ENCODE peak calls at places on chromosomes 11 and 22, in four cellular contexts. S, T, F and G are unnamed samples.

GRCh38 chr11:121473064-121473777 is 20.5 kb upstream of the SORL1-AS1 start:
- DNase-seq in F (no peak), S (no peak), T (no peak), G (no peak)

GRCh38 chr22:19966908-19967750 is 25.5 kb upstream of the TXNRD2 start:
- DNase-seq in S (no peak), F (no peak), T (no peak), G (no peak)

GRCh38 chr11:12128191-12128841 is 17.9 kb downstream of the MICAL2 start:
- DNase-seq in F (no peak), S (no peak), T (no peak), G (no peak)

GRCh38 chr22:22122348-22123117 is 122.1 kb upstream of the VPREB1 start:
- DNase-seq in F (no peak), T (no peak), S (no peak), G (no peak)

GRCh38 chr11:15971215-15971546 is 385.2 kb downstream of the SOX6 start:
- DNase-seq in T (no peak), F (no peak), S (no peak), G (no peak)

GRCh38 chr22:38832005-38832978 is 11.5 kb downstream of the NPTXR start:
- DNase-seq in S (no peak), F (no peak), T (no peak), G (no peak)

GRCh38 chr11:120912504-120912903 is 111.4 kb upstream of the TBCEL start:
- DNase-seq in S (no peak), T (no peak), F (no peak), G (peak)

GRCh38 chr22:43253839-43254238 is 66.9 kb upstream of the TTLL12 start:
- DNase-seq in F (no peak), T (no peak), S (no peak), G (no peak)

GRCh38 chr11:2934611-2935239 is 5.5 kb upstream of the PHLDA2 start:
- DNase-seq in S (no peak), F (no peak), T (no peak), G (no peak)

GRCh38 chr11:120326228-120326627 is 1.1 kb downstream of the TLCD5 start:
- DNase-seq in T (no peak), F (no peak), S (no peak), G (peak)

GRCh38 chr22:42662114-42663021 is 13.2 kb upstream of the CYB5R3 start:
- DNase-seq in F (no peak), S (peak), T (peak), G (peak)

GRCh38 chr11:131595812-131596211 is 225.4 kb downstream of the NTM start:
- DNase-seq in S (no peak), T (no peak), F (no peak), G (no peak)

GRCh38 chr11:62555464-62556092 is 9.0 kb upstream of the AHNAK start:
- DNase-seq in S (no peak), T (no peak), F (no peak), G (no peak)

GRCh38 chr11:69510471-69511357 is 29.3 kb downstream of the LINC01488 start:
- DNase-seq in F (no peak), T (no peak), S (no peak), G (peak)

GRCh38 chr11:47923667-47924066 is 56.7 kb upstream of the PTPRJ start:
- DNase-seq in S (no peak), T (no peak), F (no peak), G (peak)

GRCh38 chr22:45550891-45551290 is 48.2 kb downstream of the FBLN1 start:
- DNase-seq in T (no peak), S (no peak), F (no peak), G (no peak)

GRCh38 chr22:45548991-45549736 is 46.5 kb downstream of the FBLN1 start:
- DNase-seq in T (no peak), S (no peak), F (no peak), G (peak)

GRCh38 chr22:45551310-45552016 is 48.8 kb downstream of the FBLN1 start:
- DNase-seq in S (no peak), F (no peak), T (no peak), G (peak)

GRCh38 chr22:45549739-45550138 is 47.1 kb downstream of the FBLN1 start:
- DNase-seq in T (no peak), S (no peak), F (no peak), G (no peak)

DNA sequence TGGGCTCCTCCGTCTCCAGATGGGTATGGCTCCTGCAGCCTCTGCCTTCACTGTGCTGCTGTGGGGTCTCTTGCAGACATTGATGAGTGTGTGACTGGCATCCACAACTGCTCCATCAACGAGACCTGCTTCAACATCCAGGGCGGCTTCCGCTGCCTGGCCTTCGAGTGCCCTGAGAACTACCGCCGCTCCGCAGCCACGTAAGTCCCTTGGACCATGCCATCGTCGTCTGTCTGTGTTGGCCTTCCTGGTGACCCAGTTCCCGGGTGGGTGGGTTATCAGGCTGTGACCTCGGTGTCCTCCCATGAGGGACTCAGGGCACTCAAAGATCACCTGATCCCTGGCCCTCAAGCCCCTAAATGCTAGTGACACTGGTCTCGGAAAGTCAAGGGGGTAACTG is 47.7 kb downstream of the FBLN1 start:
- DNase-seq in F (no peak), T (no peak), S (no peak), G (no peak)
- H2BK12ac ChIP-seq in F (no peak), T (no peak), S (no peak), G (peak)

DNA sequence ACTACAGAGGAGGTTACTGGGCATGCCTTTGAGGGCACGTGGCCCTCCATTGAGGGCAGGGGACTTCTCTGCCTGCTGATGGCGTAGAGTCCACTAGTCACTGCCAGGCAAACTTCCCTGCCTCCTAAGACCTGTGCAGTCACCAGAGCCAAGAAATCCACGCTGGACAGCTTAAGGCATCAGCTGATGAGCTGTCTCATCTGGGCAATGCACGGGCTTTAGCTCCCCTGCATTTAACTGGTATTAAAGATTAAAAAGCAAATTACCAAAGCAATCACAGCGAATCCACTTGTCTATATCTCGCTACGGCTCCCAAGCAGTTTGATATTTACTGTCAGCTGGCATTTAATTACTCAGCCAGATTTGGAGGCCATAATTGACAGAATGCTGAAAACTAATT is 68.6 kb downstream of the SPATA19 start:
- DNase-seq in T (no peak), F (no peak), S (no peak), G (no peak)
- H4K91ac ChIP-seq in T (no peak), F (no peak), S (no peak), G (no peak)

DNA sequence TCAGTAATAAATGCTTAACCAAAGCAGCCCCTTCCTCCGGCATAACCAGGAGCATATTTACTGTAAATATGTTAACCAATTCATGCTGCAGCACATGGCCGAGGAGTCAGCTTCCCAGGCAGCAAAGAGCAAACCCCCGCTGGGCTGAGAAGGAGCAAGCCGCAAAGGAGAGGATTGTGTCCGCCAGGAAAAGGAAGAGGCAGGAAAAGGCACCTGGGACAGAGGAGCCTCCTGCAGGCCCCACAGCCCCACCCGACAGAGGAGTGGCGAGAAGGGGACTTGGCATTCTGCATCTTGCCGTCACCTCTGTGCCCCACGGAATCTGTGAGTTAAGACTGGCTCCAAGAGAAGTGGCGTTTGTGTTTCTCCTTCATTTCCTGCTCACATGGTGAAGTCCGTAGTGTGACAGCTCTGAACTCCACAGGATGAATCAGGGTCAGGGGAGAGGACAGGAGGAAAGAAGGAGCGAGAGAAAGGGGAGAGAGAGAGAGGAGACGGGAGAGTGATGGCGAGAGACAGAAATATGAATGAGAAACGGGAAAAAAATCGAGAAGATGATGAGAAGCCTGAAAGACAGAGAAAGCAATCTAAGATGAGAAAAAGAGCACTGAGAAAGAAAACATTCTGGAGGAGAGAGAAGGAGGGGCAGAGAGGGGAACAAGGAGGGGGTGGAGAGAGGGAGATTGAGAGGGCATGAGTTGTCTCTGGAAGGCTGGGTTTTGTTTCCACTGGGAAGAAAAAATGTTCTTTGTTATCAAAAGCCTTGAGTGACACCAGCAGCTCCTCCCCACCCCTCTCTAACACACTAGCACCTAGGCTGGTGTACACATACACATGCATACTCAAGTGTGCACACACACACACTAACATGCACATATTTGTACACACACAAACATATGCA is 489.6 kb downstream of the MN1 start:
- DNase-seq in T (peak), S (no peak), F (no peak), G (peak)
- H2BK12ac ChIP-seq in T (no peak), S (no peak), F (peak), G (peak)

DNA sequence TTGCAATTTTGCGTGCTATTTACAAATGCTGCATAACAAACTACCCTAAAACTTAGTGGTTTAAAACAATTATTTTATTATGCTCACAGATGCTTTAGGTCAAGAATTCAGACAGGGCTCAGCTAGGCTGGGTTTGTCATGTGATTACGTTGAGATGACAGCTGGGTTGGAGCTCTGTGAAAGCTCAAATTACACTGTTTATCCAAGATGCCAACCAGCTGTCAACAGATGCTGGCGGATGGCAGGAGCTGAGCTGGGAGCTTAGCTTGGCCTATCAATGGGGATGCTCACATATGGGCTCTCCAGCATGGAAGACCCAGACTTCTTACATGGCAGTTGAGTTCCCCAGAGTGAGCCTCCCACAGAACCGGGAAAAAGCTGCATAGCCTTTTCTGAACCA is 62.7 kb downstream of the STK33 start:
- DNase-seq in F (no peak), T (no peak), S (no peak), G (peak)
- H4K91ac ChIP-seq in F (no peak), T (no peak), S (no peak), G (no peak)

GRCh38 chr22:36331306-36331911 is 56.4 kb downstream of the MYH9 start:
- DNase-seq in T (peak), F (peak), S (no peak), G (peak)
- H2BK12ac ChIP-seq in T (peak), F (peak), S (peak), G (peak)

GRCh38 chr11:118957968-118958367 is 1.9 kb downstream of the UPK2 start:
- DNase-seq in T (no peak), F (no peak), S (no peak), G (no peak)

GRCh38 chr11:118956847-118957469 is 860 bp downstream of the UPK2 start:
- DNase-seq in T (no peak), S (no peak), F (no peak), G (no peak)

GRCh38 chr11:118956094-118956846 is at the start of gene UPK2:
- DNase-seq in S (peak), T (peak), F (peak), G (peak)

GRCh38 chr11:118957549-118957948 is 1.5 kb downstream of the UPK2 start:
- DNase-seq in F (no peak), S (no peak), T (no peak), G (no peak)

GRCh38 chr11:118953265-118953664 is 2.8 kb upstream of the UPK2 start:
- DNase-seq in F (no peak), S (peak), T (peak), G (peak)
- H4K91ac ChIP-seq in F (no peak), S (no peak), T (no peak), G (no peak)

DNA sequence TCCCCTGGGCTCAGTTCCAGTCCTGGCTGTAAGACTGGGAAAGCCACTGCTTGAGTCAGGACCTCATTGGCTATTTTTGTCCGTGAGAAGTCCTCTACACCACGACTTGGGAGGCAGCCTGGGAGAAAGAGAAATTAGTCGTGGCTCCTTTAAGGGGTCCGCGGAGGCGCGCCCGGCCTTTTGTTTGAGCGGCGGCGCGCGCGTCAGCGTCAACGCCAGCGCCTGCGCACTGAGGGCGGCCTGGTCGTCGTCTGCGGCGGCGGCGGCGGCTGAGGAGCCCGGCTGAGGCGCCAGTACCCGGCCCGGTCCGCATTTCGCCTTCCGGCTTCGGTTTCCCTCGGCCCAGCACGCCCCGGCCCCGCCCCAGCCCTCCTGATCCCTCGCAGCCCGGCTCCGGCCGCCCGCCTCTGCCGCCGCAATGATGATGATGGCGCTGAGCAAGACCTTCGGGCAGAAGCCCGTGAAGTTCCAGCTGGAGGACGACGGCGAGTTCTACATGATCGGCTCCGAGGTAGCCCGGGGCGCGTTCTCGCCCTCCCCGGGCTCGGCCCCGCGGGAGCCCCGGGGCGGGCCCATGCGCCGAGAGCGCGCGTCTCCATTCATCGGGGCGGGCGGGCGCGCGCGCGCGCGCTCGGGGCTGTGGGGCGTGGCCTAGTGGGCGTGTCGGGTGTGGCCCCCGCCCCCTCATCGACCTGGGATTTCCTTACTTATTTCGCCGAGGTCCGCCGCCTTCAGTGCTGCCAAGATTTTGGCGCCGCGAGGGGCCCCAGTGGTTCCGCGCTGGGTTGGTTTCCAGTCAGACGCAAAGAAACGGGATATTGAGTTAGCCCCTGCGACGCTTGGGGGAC is at the start of gene SMARCB1:
- DNase-seq in T (peak), F (no peak), S (peak), G (peak)
- H2BK12ac ChIP-seq in T (peak), F (peak), S (peak), G (peak)

DNA sequence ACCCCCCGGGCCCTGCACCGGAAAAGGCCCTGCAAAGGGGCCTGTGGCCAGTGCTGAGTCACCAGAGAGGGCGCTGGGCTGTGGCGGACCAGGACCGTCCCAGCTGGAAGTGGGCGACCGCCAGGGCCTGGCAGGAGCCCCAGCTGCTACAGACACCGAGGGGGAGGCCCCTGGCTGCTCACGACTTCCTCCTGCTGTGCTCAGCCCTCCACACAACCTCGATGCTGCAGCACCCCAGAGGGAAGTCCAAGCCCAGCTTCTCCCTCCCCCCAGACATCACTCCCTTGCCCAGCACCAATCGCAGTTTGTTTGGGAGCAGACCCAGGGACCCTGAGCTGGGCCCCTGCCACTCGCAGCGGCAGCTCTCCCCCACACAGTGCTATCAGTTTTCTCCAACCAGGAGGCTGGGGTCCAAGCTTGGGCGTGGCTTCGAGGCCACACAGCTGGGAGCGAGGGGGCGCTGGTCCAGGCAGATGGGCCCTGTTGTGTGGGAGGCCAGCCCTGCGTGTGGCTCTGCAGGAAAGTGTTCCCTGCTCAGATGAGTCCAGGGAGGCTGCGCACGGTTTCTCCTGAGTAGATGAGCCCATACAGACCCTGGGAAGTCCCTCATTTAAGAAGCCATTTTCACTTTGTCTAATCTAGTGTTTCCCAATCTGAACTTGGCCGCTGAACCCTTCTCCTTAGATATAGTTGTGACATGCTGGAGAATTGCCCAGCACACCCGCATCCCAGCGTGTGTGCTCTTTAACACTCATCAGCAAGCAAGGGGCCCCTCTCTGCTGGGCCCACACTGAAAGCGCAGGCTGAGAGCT is 5.6 kb upstream of the SH3BP1 start:
- DNase-seq in T (peak), F (peak), S (peak), G (peak)
- H4K91ac ChIP-seq in T (no peak), F (peak), S (peak), G (peak)

GRCh38 chr11:64892411-64892831 is 14.0 kb upstream of the EHD1 start:
- DNase-seq in T (no peak), S (no peak), F (no peak), G (no peak)
- H2BK12ac ChIP-seq in T (no peak), S (no peak), F (no peak), G (no peak)

GRCh38 chr11:125772834-125773505 is 5.7 kb downstream of the PATE2 start:
- DNase-seq in T (no peak), F (no peak), S (no peak), G (no peak)

GRCh38 chr11:125777309-125777708 is 1.3 kb downstream of the PATE2 start:
- DNase-seq in T (no peak), S (no peak), F (no peak), G (no peak)

GRCh38 chr11:125773516-125773915 is 5.1 kb downstream of the PATE2 start:
- DNase-seq in F (no peak), S (no peak), T (no peak), G (no peak)

GRCh38 chr11:125784678-125785077 is 3.2 kb upstream of the PATE3 start:
- DNase-seq in S (no peak), F (no peak), T (no peak), G (no peak)

GRCh38 chr11:125778728-125779127 is at the start of gene PATE2:
- DNase-seq in S (no peak), T (no peak), F (no peak), G (no peak)
- H4K91ac ChIP-seq in S (no peak), T (no peak), F (no peak), G (no peak)